ENCODE peak calls at places on chromosome 19, in eight cellular contexts. B, A, Y, P, Q, E, C and Z are unnamed samples. For H3K27me3, the result is how much of the 10 kb centered on the place peaks cover.

GRCh38 chr19:8820234-8820633 is 11.9 kb downstream of the ZNF558 start:
- DNase-seq in B (no peak), A (no peak), Y (no peak), P (no peak), Q (no peak), E (no peak), C (no peak), Z (no peak)

GRCh38 chr19:4206818-4207484 is 22.4 kb upstream of the EBI3 start:
- DNase-seq in B (no peak), A (no peak), Y (no peak), P (no peak), Q (no peak), E (no peak), C (no peak), Z (no peak)

GRCh38 chr19:3087769-3088168 is 6.4 kb upstream of the GNA11 start:
- DNase-seq in B (no peak), A (no peak), Y (no peak), P (no peak), Q (no peak), E (no peak), C (no peak), Z (no peak)

GRCh38 chr19:29528946-29529645 is 3.3 kb downstream of the VSTM2B start:
- DNase-seq in B (no peak), A (peak), Y (no peak), P (no peak), Q (no peak), E (no peak), C (no peak), Z (no peak)

GRCh38 chr19:45368737-45369340 is 1.5 kb downstream of the ERCC2 start:
- DNase-seq in B (no peak), A (no peak), Y (no peak), P (no peak), Q (no peak), E (no peak), C (no peak), Z (no peak)

GRCh38 chr19:4064073-4064550 is 2.6 kb downstream of the ZBTB7A start:
- DNase-seq in B (peak), A (no peak), Y (no peak), P (no peak), Q (no peak), E (peak), C (peak), Z (no peak)

GRCh38 chr19:1936916-1937610 is 3.9 kb upstream of the CSNK1G2 start:
- DNase-seq in B (no peak), A (no peak), Y (no peak), P (no peak), Q (no peak), E (no peak), C (peak), Z (no peak)

GRCh38 chr19:11145147-11145924 is 10.2 kb downstream of the SPC24 start:
- DNase-seq in B (no peak), A (no peak), Y (no peak), P (no peak), Q (no peak), E (no peak), C (no peak), Z (no peak)

GRCh38 chr19:3537438-3538240 is 1.3 kb upstream of the TEKTIP1 start:
- DNase-seq in B (no peak), A (no peak), Y (no peak), P (no peak), Q (no peak), E (no peak), C (no peak), Z (no peak)

GRCh38 chr19:42563352-42564210 is 31.1 kb downstream of the CEACAM8 start:
- DNase-seq in B (no peak), A (peak), Y (no peak), P (no peak), Q (peak), E (no peak), C (no peak), Z (no peak)

GRCh38 chr19:11486661-11487503 is 6.0 kb upstream of the ELAVL3 start:
- DNase-seq in B (no peak), A (no peak), Y (no peak), P (no peak), Q (no peak), E (no peak), C (no peak), Z (no peak)

GRCh38 chr19:17234911-17235617 is 9.0 kb downstream of the OCEL1 start:
- DNase-seq in B (peak), A (peak), Y (no peak), P (no peak), Q (no peak), E (no peak), C (peak), Z (no peak)

GRCh38 chr19:4295972-4296771 is 6.0 kb downstream of the TMIGD2 start:
- DNase-seq in B (no peak), A (no peak), Y (no peak), P (no peak), Q (no peak), E (no peak), C (no peak), Z (no peak)

GRCh38 chr19:40528078-40528477 is 48.6 kb upstream of the SHKBP1 start:
- DNase-seq in B (no peak), A (no peak), Y (no peak), P (no peak), Q (no peak), E (no peak), C (no peak), Z (no peak)

GRCh38 chr19:28289294-28290063 is 923.5 kb downstream of the UQCRFS1 start:
- DNase-seq in B (no peak), A (peak), Y (no peak), P (no peak), Q (no peak), E (no peak), C (no peak), Z (no peak)

GRCh38 chr19:14375055-14375581 is 6.1 kb upstream of the ADGRE5 start:
- DNase-seq in B (peak), A (no peak), Y (no peak), P (no peak), Q (no peak), E (no peak), C (no peak), Z (no peak)

GRCh38 chr19:40592170-40592569 is 9.0 kb upstream of the LTBP4 start:
- DNase-seq in B (no peak), A (peak), Y (no peak), P (no peak), Q (no peak), E (no peak), C (no peak), Z (no peak)

GRCh38 chr19:41192574-41193419 is at the start of gene CYP2S1:
- DNase-seq in B (no peak), A (peak), Y (no peak), P (no peak), Q (peak), E (no peak), C (no peak), Z (no peak)

GRCh38 chr19:41206926-41207750 is 11.9 kb upstream of the AXL start:
- DNase-seq in B (peak), A (no peak), Y (no peak), P (peak), Q (no peak), E (no peak), C (no peak), Z (no peak)

GRCh38 chr19:48495391-48495790 is 16.2 kb downstream of the LMTK3 start:
- DNase-seq in B (no peak), A (no peak), Y (no peak), P (no peak), Q (no peak), E (no peak), C (peak), Z (no peak)

GRCh38 chr19:1131718-1132552 is 28.1 kb downstream of the GPX4 start:
- DNase-seq in B (peak), A (peak), Y (peak), P (peak), Q (peak), E (no peak), C (peak), Z (peak)

GRCh38 chr19:5798244-5798643 is 6.6 kb upstream of the NRTN start:
- DNase-seq in B (no peak), A (no peak), Y (no peak), P (no peak), Q (no peak), E (no peak), C (no peak), Z (no peak)

GRCh38 chr19:5793188-5793587 is 2.2 kb upstream of the DUS3L start:
- DNase-seq in B (no peak), A (no peak), Y (no peak), P (no peak), Q (no peak), E (no peak), C (no peak), Z (no peak)

GRCh38 chr19:5792224-5792623 is 1.3 kb upstream of the DUS3L start:
- DNase-seq in B (no peak), A (no peak), Y (no peak), P (no peak), Q (no peak), E (no peak), C (no peak), Z (no peak)

GRCh38 chr19:5799247-5800241 is 5.3 kb upstream of the NRTN start:
- DNase-seq in B (no peak), A (no peak), Y (no peak), P (no peak), Q (no peak), E (no peak), C (peak), Z (no peak)

DNA sequence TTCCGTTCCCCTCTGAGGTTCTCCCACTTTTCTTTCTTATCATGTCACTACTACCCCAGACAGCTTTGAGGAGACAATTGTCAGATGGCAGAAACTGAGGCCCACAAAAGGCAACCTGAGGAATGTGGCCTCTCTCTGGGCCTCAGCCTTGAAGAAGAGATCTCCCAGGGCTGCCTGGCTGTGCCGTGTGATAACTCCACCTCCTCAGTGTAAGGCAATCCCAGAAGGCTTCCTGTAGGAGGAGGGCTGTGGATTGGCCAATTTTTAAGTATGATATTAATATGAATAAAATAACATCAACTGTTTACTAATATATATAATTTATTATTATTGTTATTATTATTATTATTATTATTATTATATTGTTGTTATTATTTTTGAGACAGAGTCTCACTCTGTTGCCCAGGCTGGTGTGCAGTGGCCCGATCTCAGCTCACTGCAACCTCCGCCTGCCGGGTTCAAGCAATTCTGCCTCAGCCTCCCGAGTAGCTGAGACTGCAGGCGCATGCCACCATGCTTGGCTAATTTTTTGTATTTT is 4.5 kb upstream of the DUS3L start:
- DNase-seq in B (no peak), A (no peak), Y (no peak), P (no peak), Q (no peak), E (no peak), C (no peak), Z (no peak)
- TF ChIP-seq CTCF in B (no peak), A (no peak), Y (no peak), P (no peak), Q (no peak), E (no peak), C (no peak), Z (no peak)

DNA sequence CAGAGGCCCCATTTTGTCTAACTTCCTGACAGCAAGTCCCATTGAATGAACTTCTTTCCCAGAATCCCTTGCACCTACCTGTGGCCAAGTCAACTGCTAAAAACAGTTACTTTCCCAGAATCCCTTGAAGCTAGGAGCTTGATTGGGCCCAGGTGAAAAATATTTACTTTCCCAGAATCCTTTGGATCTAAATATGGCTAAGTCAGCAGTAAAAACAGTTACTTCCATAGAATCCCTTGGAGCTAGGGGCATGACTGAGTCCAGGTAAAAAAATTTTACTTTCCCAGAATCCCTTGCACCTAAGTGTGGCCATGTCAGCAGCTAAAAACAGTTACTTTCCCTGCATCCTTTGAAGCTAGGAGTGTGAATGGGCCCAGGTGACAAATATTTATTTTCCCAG is 13.2 kb upstream of the MEIS3 start:
- DNase-seq in B (no peak), A (no peak), Y (no peak), P (no peak), Q (no peak), E (no peak), C (no peak), Z (no peak)
- H3K27me3 ChIP-seq in B (half or more), A (under half), Y (under half), P (under half), Q (under half), E (under half), C (under half), Z (under half)

GRCh38 chr19:38163419-38164290 is 60.4 kb downstream of the DPF1 start:
- DNase-seq in B (peak), A (no peak), Y (no peak), P (no peak), Q (no peak), E (no peak), C (no peak), Z (no peak)

GRCh38 chr19:38165335-38165734 is 58.7 kb downstream of the DPF1 start:
- DNase-seq in B (no peak), A (no peak), Y (no peak), P (no peak), Q (no peak), E (no peak), C (no peak), Z (no peak)

GRCh38 chr19:38162094-38162493 is 61.9 kb downstream of the DPF1 start:
- DNase-seq in B (no peak), A (peak), Y (no peak), P (no peak), Q (no peak), E (no peak), C (no peak), Z (no peak)

GRCh38 chr19:38162632-38163031 is 61.4 kb downstream of the DPF1 start:
- DNase-seq in B (no peak), A (no peak), Y (no peak), P (no peak), Q (no peak), E (no peak), C (no peak), Z (no peak)

GRCh38 chr19:38164526-38164925 is 59.5 kb downstream of the DPF1 start:
- DNase-seq in B (no peak), A (no peak), Y (no peak), P (no peak), Q (no peak), E (no peak), C (no peak), Z (no peak)
- TF ChIP-seq CTCF in B (no peak), A (no peak), Y (no peak), P (no peak), Q (no peak), E (no peak), C (no peak), Z (no peak)

DNA sequence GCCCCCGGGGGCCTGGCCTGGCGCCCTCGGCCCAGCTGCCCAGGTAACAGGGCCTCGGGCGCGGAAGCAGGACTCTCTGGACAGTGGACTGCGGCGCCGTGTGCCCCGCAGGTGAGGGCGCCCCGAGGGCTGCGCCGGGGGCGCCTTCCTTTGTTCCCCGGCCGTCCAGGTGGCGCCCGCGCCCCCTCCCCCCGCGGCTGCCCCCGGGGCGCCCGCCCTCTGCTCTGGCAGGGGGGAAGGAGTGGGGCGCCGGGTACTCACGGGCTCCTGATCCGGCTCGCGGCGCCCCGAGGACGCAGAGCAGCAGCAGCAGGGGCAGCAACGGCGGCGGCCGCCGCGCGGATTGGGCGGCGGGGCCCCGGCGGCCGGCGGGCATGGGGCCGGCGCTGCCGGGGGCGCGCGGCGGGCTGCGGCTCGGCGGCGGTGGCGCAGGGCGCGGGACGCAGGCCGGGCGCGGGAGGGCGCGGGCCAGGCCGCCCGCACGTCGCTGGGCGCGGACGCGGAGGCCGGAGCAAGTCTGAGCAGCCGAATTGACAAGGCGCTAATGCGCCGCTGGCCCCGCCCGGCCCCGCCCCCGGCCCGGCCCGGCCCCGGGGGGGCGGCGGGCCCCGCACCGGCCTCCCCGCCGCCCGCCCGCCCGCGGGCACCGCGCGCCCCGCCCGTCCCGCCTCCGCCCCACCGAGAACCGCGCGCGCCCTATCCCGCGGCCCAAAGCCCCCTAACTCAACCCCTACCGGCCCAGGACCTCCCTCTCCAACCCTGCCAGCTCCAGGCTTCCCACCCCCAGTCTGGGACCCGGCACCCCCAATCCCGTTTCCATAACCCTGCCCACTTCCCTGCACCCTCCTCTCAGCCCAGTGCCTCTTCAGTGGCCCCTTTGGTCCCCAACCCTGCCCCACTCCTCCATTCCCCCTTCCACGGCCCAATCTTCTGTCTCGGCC is at the start of gene CRLF1:
- DNase-seq in B (peak), A (no peak), Y (no peak), P (no peak), Q (no peak), E (no peak), C (no peak), Z (no peak)
- H3K27me3 ChIP-seq in B (half or more), A (half or more), Y (half or more), P (under half), Q (under half), E (under half), C (under half), Z (half or more)

GRCh38 chr19:16017138-16017490 is 59.2 kb upstream of the TPM4 start:
- DNase-seq in B (no peak), A (no peak), Y (no peak), P (no peak), Q (no peak), E (no peak), C (no peak), Z (no peak)

GRCh38 chr19:16016226-16017137 is 59.8 kb upstream of the TPM4 start:
- DNase-seq in B (no peak), A (no peak), Y (no peak), P (no peak), Q (no peak), E (no peak), C (peak), Z (no peak)

GRCh38 chr19:16014923-16015804 is 61.1 kb upstream of the TPM4 start:
- DNase-seq in B (no peak), A (no peak), Y (no peak), P (no peak), Q (no peak), E (no peak), C (peak), Z (no peak)

GRCh38 chr19:16013851-16014840 is 62.1 kb upstream of the TPM4 start:
- DNase-seq in B (no peak), A (no peak), Y (no peak), P (no peak), Q (no peak), E (no peak), C (no peak), Z (no peak)

GRCh38 chr19:16015805-16016173 is 60.5 kb upstream of the TPM4 start:
- DNase-seq in B (no peak), A (no peak), Y (no peak), P (no peak), Q (no peak), E (no peak), C (peak), Z (no peak)
- TF ChIP-seq CTCF in B (no peak), A (no peak), Y (no peak), P (no peak), Q (no peak), E (no peak), C (no peak), Z (no peak)

GRCh38 chr19:31354316-31354715 is 5.1 kb upstream of the TSHZ3 start:
- DNase-seq in B (no peak), A (no peak), Y (no peak), P (no peak), Q (no peak), E (no peak), C (no peak), Z (no peak)
- H3K27me3 ChIP-seq in B (under half), A (under half), Y (half or more), P (under half), Q (under half), E (under half), C (under half), Z (under half)

DNA sequence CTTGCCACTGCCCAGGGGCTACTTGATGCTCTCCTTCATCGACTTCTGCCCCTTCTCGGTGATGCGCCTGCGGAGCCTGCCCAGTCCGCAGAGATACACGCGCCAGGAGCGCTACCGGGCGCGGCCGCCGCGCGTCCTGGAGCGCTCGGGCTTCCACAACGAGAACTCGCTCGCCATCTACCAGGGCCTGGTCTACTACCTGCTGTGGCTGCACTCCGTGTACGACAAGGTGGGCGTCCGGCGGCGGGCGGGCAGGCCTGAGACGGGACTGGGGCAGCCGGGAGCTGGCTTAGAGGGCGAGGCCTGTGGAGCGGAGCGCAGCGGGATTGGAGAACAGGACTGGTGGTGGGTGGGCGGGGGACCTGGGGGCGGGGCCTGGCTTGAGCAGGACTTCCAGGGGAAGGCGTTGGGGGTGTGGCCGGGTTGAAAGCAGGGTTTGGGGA is 12.7 kb upstream of the PSMD8 start:
- DNase-seq in B (peak), A (peak), Y (peak), P (no peak), Q (peak), E (no peak), C (peak), Z (no peak)
- TF ChIP-seq CTCF in B (peak), A (no peak), Y (no peak), P (peak), Q (peak), E (no peak), C (no peak), Z (peak)